ENCODE peak calls at places on chromosomes 6 and 20, in six cellular contexts. X is SK-N-SH, U is kidney, E is astrocyte, O is Karpas-422, V is GM23248. G is an unnamed sample.

GRCh38 chr6:37926661-37927060 is 107.1 kb downstream of the ZFAND3 start:
- DNase-seq in V (no peak), U (no peak), E (no peak), O (no peak), X (no peak), G (no peak)

GRCh38 chr6:72709436-72709835 is 87.6 kb downstream of the KCNQ5 start:
- DNase-seq in E (no peak), V (no peak), O (no peak), U (no peak), X (no peak), G (no peak)

GRCh38 chr6:4664117-4664626 is 112.0 kb upstream of the CDYL start:
- DNase-seq in X (no peak), O (no peak), E (peak; percentile 91), V (peak; percentile 95), U (no peak), G (peak; percentile 93)

GRCh38 chr6:89792881-89793280 is 26.7 kb downstream of the MDN1 start:
- DNase-seq in U (no peak), E (peak; percentile 9), V (peak; percentile 29), O (peak; percentile 81), X (peak; percentile 47), G (peak; percentile 9)

GRCh38 chr20:1330075-1330830 is 1.3 kb upstream of the SDCBP2 start:
- DNase-seq in V (peak; percentile 76), X (peak; percentile 3), O (no peak), E (no peak), U (no peak), G (no peak)

GRCh38 chr20:56515657-56516381 is 8.7 kb upstream of the FAM209A start:
- DNase-seq in V (peak; percentile 34), E (no peak), X (peak; percentile 17), U (no peak), O (peak; percentile 37), G (no peak)

GRCh38 chr6:65461121-65461520 is 245.9 kb downstream of the EYS start:
- DNase-seq in V (no peak), E (no peak), O (no peak), X (no peak), U (no peak), G (no peak)

GRCh38 chr6:149454405-149454848 is 30.4 kb downstream of the ZC3H12D start:
- DNase-seq in X (peak; percentile 56), E (peak; percentile 81), V (peak; percentile 95), O (no peak), U (peak; percentile 98), G (peak; percentile 98)

GRCh38 chr20:60055740-60056139 is 97.5 kb downstream of the CDH26 start:
- DNase-seq in V (peak; percentile 22), O (no peak), E (no peak), X (no peak), U (peak; percentile 70), G (no peak)

GRCh38 chr6:16684896-16685554 is 76.2 kb downstream of the ATXN1 start:
- DNase-seq in X (no peak), V (peak; percentile 93), O (no peak), E (peak; percentile 89), U (no peak), G (no peak)

GRCh38 chr20:20956586-20956985 is 149.6 kb downstream of the LINC00237 start:
- DNase-seq in X (no peak), O (no peak), E (no peak), U (no peak), V (no peak), G (no peak)

GRCh38 chr6:7042654-7043545 is 64.9 kb upstream of the RREB1 start:
- DNase-seq in X (no peak), V (no peak), U (no peak), E (no peak), O (peak; percentile 25), G (no peak)

GRCh38 chr6:38973178-38974057 is 75.2 kb upstream of the GLP1R start:
- DNase-seq in O (peak; percentile 83), X (peak; percentile 64), V (peak; percentile 72), U (no peak), E (peak; percentile 53), G (peak; percentile 78)

GRCh38 chr6:27161946-27162603 is 85.4 kb upstream of the PRSS16 start:
- DNase-seq in O (peak; percentile 78), U (no peak), E (peak; percentile 53), X (peak; percentile 34), V (peak; percentile 66), G (peak; percentile 74)

GRCh38 chr6:88880021-88880420 is 83.4 kb downstream of the RNGTT start:
- DNase-seq in V (no peak), U (no peak), E (no peak), O (no peak), X (no peak), G (no peak)

GRCh38 chr6:158031191-158031444 is 49.5 kb downstream of the SYNJ2 start:
- DNase-seq in U (no peak), X (no peak), O (no peak), V (no peak), E (no peak), G (no peak)

GRCh38 chr20:17627101-17627950 is 54.7 kb downstream of the RRBP1 start:
- DNase-seq in V (no peak), U (peak; percentile 62), O (no peak), E (no peak), X (no peak), G (no peak)

GRCh38 chr6:5082487-5083306 is 2.4 kb upstream of the PPP1R3G start:
- DNase-seq in U (peak; percentile 90), O (no peak), X (peak; percentile 29), E (peak; percentile 74), V (peak; percentile 94), G (peak; percentile 85)

GRCh38 chr20:36461600-36462439 is 79.5 kb upstream of the MYL9 start:
- DNase-seq in V (peak; percentile 80), U (peak; percentile 91), E (no peak), X (peak; percentile 78), O (peak; percentile 69), G (peak; percentile 54)

GRCh38 chr6:138086573-138087196 is 20.5 kb downstream of the PERP start:
- DNase-seq in V (no peak), X (no peak), O (no peak), E (peak; percentile 73), U (no peak), G (peak; percentile 74)

GRCh38 chr6:136750821-136751220 is 41.5 kb downstream of the MAP3K5 start:
- DNase-seq in X (no peak), E (no peak), O (no peak), U (no peak), V (no peak), G (no peak)
- H3K9ac ChIP-seq in X (no peak overlapping the region), E (no peak overlapping the region), O (no peak overlapping the region), U (no peak overlapping the region), V (no peak overlapping the region), G (no peak overlapping the region)

DNA sequence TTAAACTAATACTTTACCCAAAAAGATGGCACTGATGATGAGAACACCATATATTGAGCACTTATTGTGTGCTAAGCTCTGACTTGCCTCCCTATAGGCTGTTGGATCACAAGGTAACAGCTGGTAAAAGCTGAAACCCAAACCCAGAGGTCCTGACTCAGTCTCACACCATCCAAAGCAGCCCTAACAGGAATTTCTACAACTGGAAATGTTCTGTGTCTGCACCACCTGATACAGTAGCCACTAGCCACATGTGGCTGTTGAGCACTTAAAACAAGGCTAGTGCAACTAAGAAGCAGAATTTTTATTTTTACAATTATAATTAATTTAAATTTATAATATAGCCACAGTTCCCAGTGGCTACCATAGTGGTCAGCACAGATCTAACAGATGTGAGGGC is 15.6 kb upstream of the MATN4 start:
- DNase-seq in E (no peak), U (no peak), X (no peak), V (peak; percentile 68), O (no peak), G (peak; percentile 38)
- H3K9me3 ChIP-seq in E (no peaks in the 10 kb centered on the region), U (no peaks in the 10 kb centered on the region), X (no peaks in the 10 kb centered on the region), V (no peaks in the 10 kb centered on the region), O (no peaks in the 10 kb centered on the region), G (no peaks in the 10 kb centered on the region)

DNA sequence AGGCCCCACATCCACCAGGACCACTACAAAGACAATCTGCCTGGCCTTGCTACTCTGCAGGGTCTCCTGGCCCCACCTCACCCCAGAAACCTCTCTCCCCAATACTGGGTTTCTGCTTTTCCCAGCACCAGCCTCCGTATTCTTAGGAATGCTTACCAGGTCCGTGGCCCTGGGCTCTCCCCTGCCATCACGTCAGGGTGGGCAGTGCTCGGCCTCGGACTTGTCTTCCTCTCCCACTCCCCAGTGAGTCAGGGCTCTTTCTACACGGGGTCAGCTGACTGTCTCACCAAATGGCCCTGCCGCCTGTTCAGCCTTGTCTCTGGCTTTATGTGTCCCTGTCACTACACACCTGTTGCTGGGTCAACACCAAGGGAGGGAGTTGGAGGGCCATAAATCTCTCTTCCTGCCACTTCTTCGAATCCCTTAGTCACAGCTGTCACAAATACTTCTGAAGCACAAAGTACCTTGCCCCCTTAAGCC is 3.2 kb downstream of the NNAT start:
- DNase-seq in X (no peak), V (no peak), O (no peak), U (no peak), E (no peak), G (no peak)
- H3K27ac ChIP-seq in X (no peak overlapping the region), V (no peak overlapping the region), O (peak overlapping the region; percentile 89), U (no peak overlapping the region), E (no peak overlapping the region), G (no peak overlapping the region)

DNA sequence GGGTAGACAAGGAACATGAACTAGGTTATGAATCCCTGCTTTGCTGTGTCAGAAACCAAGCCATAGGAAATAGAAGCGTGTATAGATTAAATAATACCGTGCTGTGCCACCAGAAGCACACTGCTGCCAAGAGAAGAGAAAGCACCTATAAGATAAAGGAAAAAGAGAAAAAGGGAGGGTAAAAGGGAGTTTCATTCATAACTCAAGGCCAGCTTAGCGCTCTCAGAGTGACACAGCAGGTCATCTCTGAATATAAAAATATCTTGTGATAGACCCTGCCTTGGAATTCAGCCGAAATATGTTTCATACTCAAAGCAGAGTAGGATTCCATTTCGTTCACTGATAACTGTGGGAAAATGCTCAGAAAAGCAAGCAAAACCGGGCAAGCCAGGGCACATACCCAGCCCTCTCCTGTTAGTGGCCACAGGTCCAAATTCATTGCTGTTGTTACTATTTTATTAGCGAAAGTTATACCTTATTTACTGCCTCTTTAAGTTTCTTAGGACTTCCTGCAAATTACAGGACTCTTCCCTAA is 8.7 kb downstream of the JAG1 start:
- DNase-seq in E (no peak), X (no peak), V (no peak), U (no peak), O (no peak), G (no peak)
- H3K9ac ChIP-seq in E (peak overlapping the region; percentile 62), X (no peak overlapping the region), V (no peak overlapping the region), U (no peak overlapping the region), O (no peak overlapping the region), G (no peak overlapping the region)

GRCh38 chr20:23268792-23269354 is 81.7 kb upstream of the NXT1 start:
- DNase-seq in U (no peak), O (no peak), X (no peak), V (no peak), E (no peak), G (no peak)

GRCh38 chr20:23269954-23270353 is 80.6 kb upstream of the NXT1 start:
- DNase-seq in V (no peak), U (no peak), X (no peak), E (no peak), O (no peak), G (no peak)

GRCh38 chr20:23266530-23267398 is 83.8 kb upstream of the NXT1 start:
- DNase-seq in E (no peak), U (no peak), X (no peak), V (no peak), O (no peak), G (no peak)

GRCh38 chr20:23270427-23270911 is 80.1 kb upstream of the NXT1 start:
- DNase-seq in X (no peak), O (no peak), E (peak; percentile 87), V (peak; percentile 22), U (no peak), G (peak; percentile 71)

DNA sequence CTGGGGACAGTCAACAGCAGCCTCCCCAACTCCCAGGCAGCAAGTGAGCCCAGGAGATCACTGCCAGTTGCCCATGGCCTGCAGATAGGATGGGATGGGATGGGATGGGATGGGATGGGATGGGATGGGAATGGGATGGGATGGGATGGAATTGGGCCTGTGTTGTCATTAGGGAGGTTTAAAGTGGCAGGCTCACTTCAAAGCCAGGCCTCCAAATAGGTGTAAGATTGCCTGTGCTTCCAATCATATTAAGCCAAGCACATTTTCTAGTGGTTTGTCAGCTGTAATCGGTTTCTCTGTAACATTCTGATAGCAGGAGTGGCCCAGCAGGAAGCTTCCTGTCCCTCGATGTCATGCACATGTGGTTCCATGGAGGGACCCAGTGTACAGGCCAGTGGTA is 82.7 kb upstream of the NXT1 start:
- DNase-seq in X (no peak), O (no peak), V (no peak), U (no peak), E (no peak), G (no peak)
- H3K9me3 ChIP-seq in X (peaks cover 4% of the 10 kb centered on the region), O (peaks cover 13% of the 10 kb centered on the region), V (no peaks in the 10 kb centered on the region), U (no peaks in the 10 kb centered on the region), E (peaks cover 5% of the 10 kb centered on the region), G (no peaks in the 10 kb centered on the region)

G was measured in fibroblast of lung.